ENCODE peak calls at places on chromosomes 5 and 9, in nine cellular contexts. F is right lobe of liver; Q is astrocyte; H is CD8-positive, alpha-beta T cell; Y is upper lobe of right lung; X is uterus; P is pancreas; W is suprapubic skin; D is CD8-positive, alpha-beta memory T cell. K is an unnamed sample. For H3K36me3, the result is how much of the 10 kb centered on the place peaks cover.

GRCh38 chr5:169395136-169395535 is 94.2 kb upstream of the SLIT3 start:
- DNase-seq in H (no peak), W (no peak), Q (no peak), Y (no peak), P (no peak), X (no peak), D (no peak), F (no peak), K (no peak)

GRCh38 chr5:73912755-73913365 is 286.9 kb downstream of the ARHGEF28 start:
- DNase-seq in Y (no peak), W (no peak), H (no peak), Q (peak), P (no peak), X (no peak), D (no peak), F (no peak), K (no peak)

GRCh38 chr5:1545126-1545797 is 21.5 kb upstream of the LPCAT1 start:
- DNase-seq in Q (no peak), P (no peak), Y (peak), F (no peak), X (peak), W (no peak), D (no peak), H (no peak), K (no peak)

GRCh38 chr9:87801013-87801412 is 75.1 kb downstream of the CTSL start:
- DNase-seq in Y (no peak), F (no peak), D (no peak), X (no peak), Q (no peak), W (no peak), H (no peak), P (no peak), K (no peak)

GRCh38 chr5:16271851-16272250 is 92.3 kb upstream of the MARCHF11 start:
- DNase-seq in H (no peak), F (no peak), W (no peak), Q (no peak), X (no peak), D (no peak), Y (no peak), P (no peak), K (no peak)

GRCh38 chr5:54616031-54616430 is 98.5 kb downstream of the SNX18 start:
- DNase-seq in Q (peak), F (peak), X (peak), P (peak), W (peak), Y (no peak), H (no peak), D (no peak), K (no peak)

GRCh38 chr9:114693248-114693895 is 11.4 kb upstream of the TEX48 start:
- DNase-seq in D (no peak), Q (no peak), W (no peak), X (no peak), H (no peak), F (no peak), P (no peak), Y (no peak), K (no peak)

GRCh38 chr5:149264432-149265069 is 7.1 kb upstream of the AFAP1L1 start:
- DNase-seq in D (peak), P (peak), X (no peak), Q (no peak), F (peak), Y (no peak), W (no peak), H (peak), K (no peak)

GRCh38 chr5:154086641-154087040 is 47.9 kb downstream of the MFAP3 start:
- DNase-seq in F (no peak), X (no peak), P (no peak), H (no peak), Q (no peak), D (no peak), W (no peak), Y (no peak), K (no peak)

GRCh38 chr9:107137495-107138202 is 145.4 kb upstream of the RAD23B start:
- DNase-seq in F (no peak), Y (no peak), H (no peak), W (no peak), Q (no peak), P (no peak), X (no peak), D (no peak), K (no peak)

GRCh38 chr5:84113246-84114118 is 271.2 kb downstream of the EDIL3 start:
- DNase-seq in W (no peak), X (no peak), H (no peak), P (no peak), F (no peak), D (no peak), Y (no peak), Q (peak), K (no peak)

GRCh38 chr5:163712011-163712410 is 206.6 kb downstream of the MAT2B start:
- DNase-seq in P (no peak), Q (no peak), F (no peak), H (no peak), X (no peak), W (no peak), Y (no peak), D (no peak), K (no peak)

GRCh38 chr5:10329808-10330481 is 22.2 kb upstream of the CMBL start:
- DNase-seq in P (peak), W (no peak), D (no peak), H (no peak), X (no peak), F (no peak), Y (no peak), Q (peak), K (no peak)

GRCh38 chr9:73896061-73896460 is 601.1 kb upstream of the RORB start:
- DNase-seq in Q (no peak), H (no peak), W (no peak), D (no peak), X (no peak), P (no peak), F (no peak), Y (no peak), K (no peak)

GRCh38 chr5:131217791-131218190 is 46.1 kb upstream of the CDC42SE2 start:
- DNase-seq in F (no peak), D (no peak), Q (no peak), W (no peak), X (no peak), Y (no peak), H (no peak), P (no peak), K (no peak)

GRCh38 chr5:157253547-157253946 is 12.4 kb upstream of the CYFIP2 start:
- DNase-seq in D (no peak), W (no peak), Q (peak), Y (no peak), P (no peak), F (no peak), X (peak), H (no peak), K (no peak)

GRCh38 chr9:89386206-89386605 is 67.9 kb downstream of the SECISBP2 start:
- DNase-seq in D (no peak), F (no peak), X (no peak), W (peak), H (no peak), Q (no peak), Y (no peak), P (no peak), K (no peak)

GRCh38 chr9:89384783-89385182 is 66.5 kb downstream of the SECISBP2 start:
- DNase-seq in W (no peak), F (no peak), Y (no peak), X (no peak), Q (no peak), D (no peak), H (no peak), P (no peak), K (no peak)

GRCh38 chr9:89383030-89383720 is 64.9 kb downstream of the SECISBP2 start:
- DNase-seq in W (no peak), P (no peak), H (no peak), Y (no peak), F (no peak), D (no peak), X (no peak), Q (no peak), K (no peak)

GRCh38 chr9:89382026-89382986 is 64.0 kb downstream of the SECISBP2 start:
- DNase-seq in Y (no peak), H (peak), Q (no peak), P (no peak), W (no peak), X (no peak), D (no peak), F (no peak), K (no peak)

GRCh38 chr9:89383721-89384300 is 65.5 kb downstream of the SECISBP2 start:
- DNase-seq in Y (no peak), D (no peak), W (no peak), F (no peak), X (no peak), H (peak), Q (no peak), P (no peak), K (no peak)
- H3K36me3 ChIP-seq in Y (under half), D (half or more), W (half or more), F (under half), X (under half), H (half or more), Q (under half), P (under half), K (under half)

DNA sequence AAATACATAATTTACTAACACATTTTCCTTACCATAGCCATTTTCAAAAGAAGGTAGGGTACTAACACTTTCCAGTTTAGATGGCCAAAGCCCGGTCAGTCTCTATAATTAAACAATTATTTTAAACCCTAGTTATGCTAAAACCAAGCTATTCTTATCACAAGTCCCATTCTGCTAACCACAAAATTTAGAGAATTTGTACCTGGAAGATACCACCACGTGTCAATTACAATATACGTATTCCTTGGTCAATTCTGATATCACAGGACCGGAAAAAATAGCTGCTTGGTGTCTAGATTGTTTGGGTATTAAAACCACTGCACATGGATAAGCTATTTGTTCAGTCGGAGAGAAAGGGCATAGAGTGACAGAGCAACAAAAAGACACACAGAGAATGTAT is 18.9 kb upstream of the SKP1 start:
- DNase-seq in X (no peak), Q (no peak), Y (no peak), P (no peak), F (no peak), D (no peak), W (no peak), H (no peak), K (no peak)
- H3K36me3 ChIP-seq in X (under half), Q (under half), Y (half or more), P (under half), F (under half), D (under half), W (under half), H (under half), K (under half)

GRCh38 chr9:130225586-130225985 is 40.0 kb upstream of the HMCN2 start:
- DNase-seq in P (no peak), D (no peak), Q (no peak), W (no peak), Y (no peak), H (no peak), F (no peak), X (no peak), K (no peak)
- H3K36me3 ChIP-seq in P (under half), D (under half), Q (under half), W (under half), Y (under half), H (under half), F (under half), X (under half), K (under half)

DNA sequence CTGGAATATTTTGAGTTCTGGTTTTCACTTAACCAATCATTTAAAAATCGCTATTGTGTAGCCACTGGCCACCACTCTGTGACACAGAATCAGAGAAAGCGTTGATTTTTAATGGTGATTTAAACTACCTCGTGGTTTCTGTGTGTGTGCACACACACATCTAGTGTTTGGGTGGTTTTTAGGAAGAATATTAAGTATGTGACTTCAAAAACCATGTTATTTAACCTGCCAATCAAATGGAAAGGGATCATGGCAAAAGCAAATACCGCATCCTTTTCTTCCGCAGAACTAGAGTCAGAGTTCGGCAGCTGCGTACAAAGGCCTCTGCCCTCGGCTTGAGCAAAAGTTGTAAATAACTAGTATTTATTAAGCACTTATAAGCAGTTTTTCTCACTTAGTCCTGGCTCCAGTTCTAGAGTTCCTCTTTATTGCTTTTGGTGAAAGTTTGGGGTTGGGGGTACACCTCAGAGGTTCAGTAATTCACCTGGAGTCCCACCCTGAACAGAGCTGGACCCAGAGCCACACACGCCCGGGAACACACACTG is 40.6 kb downstream of the HABP4 start:
- DNase-seq in P (no peak), H (no peak), D (no peak), X (no peak), Y (no peak), W (no peak), F (no peak), Q (no peak), K (no peak)
- H3K36me3 ChIP-seq in P (under half), H (under half), D (under half), X (under half), Y (under half), W (under half), F (under half), Q (under half), K (under half)

GRCh38 chr5:67183859-67184258 is 12.7 kb downstream of the CD180 start:
- DNase-seq in X (no peak), P (no peak), W (no peak), D (no peak), H (no peak), Q (no peak), F (no peak), Y (no peak), K (no peak)
- H3K36me3 ChIP-seq in X (under half), P (under half), W (under half), D (under half), H (under half), Q (under half), F (under half), Y (under half), K (under half)

DNA sequence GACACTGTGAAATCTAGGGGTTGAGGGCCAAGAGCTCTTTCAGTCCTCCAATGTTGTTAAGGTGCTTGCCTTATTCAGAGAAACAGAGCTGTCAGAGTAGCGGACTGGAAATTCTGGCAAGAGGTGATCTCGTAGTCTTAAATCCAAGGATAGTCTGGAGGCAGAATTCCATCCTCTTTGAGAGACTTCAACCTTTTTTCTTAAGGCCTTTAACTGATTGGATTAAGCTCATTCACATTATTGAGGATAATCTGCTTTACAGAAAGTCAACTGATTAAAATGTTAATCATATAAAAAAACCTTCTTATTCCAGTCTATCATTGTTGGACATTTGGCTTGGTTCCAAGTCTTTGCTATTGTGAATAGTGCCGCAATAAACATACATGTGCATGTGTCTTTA is 243.1 kb upstream of the COX7C start:
- DNase-seq in W (no peak), F (no peak), H (no peak), P (no peak), D (no peak), X (no peak), Y (no peak), Q (no peak), K (no peak)
- H3K36me3 ChIP-seq in W (under half), F (under half), H (under half), P (under half), D (under half), X (under half), Y (under half), Q (under half), K (under half)

GRCh38 chr5:179892255-179892654 is 15.4 kb downstream of the TBC1D9B start:
- DNase-seq in D (no peak), X (no peak), P (no peak), Q (no peak), H (no peak), W (no peak), Y (no peak), F (no peak), K (no peak)

GRCh38 chr5:179890751-179891682 is 16.7 kb downstream of the TBC1D9B start:
- DNase-seq in W (no peak), X (no peak), Y (no peak), P (no peak), F (no peak), D (no peak), Q (no peak), H (no peak), K (no peak)

GRCh38 chr5:179893076-179893957 is 14.4 kb downstream of the TBC1D9B start:
- DNase-seq in Y (no peak), Q (no peak), F (no peak), X (no peak), H (no peak), D (no peak), W (no peak), P (no peak), K (no peak)

GRCh38 chr5:179895861-179896260 is 11.8 kb downstream of the TBC1D9B start:
- DNase-seq in Q (no peak), W (no peak), F (no peak), H (no peak), X (no peak), Y (no peak), P (no peak), D (no peak), K (no peak)

GRCh38 chr5:179893958-179894895 is 13.5 kb downstream of the TBC1D9B start:
- DNase-seq in X (no peak), W (no peak), D (no peak), Y (no peak), P (no peak), F (no peak), H (no peak), Q (no peak), K (no peak)
- H3K36me3 ChIP-seq in X (under half), W (half or more), D (under half), Y (half or more), P (half or more), F (under half), H (under half), Q (under half), K (under half)

GRCh38 chr9:113164536-113165300 is 13.9 kb downstream of the SLC31A2 start:
- DNase-seq in H (no peak), Y (no peak), X (peak), W (no peak), Q (peak), D (no peak), F (no peak), P (no peak), K (no peak)

GRCh38 chr9:113173341-113173740 is 22.5 kb downstream of the SLC31A2 start:
- DNase-seq in F (no peak), X (no peak), D (no peak), Q (no peak), Y (no peak), H (no peak), W (no peak), P (no peak), K (no peak)

GRCh38 chr9:113166039-113166438 is 15.2 kb downstream of the SLC31A2 start:
- DNase-seq in Y (no peak), D (no peak), P (no peak), X (no peak), W (no peak), F (no peak), H (no peak), Q (no peak), K (no peak)

DNA sequence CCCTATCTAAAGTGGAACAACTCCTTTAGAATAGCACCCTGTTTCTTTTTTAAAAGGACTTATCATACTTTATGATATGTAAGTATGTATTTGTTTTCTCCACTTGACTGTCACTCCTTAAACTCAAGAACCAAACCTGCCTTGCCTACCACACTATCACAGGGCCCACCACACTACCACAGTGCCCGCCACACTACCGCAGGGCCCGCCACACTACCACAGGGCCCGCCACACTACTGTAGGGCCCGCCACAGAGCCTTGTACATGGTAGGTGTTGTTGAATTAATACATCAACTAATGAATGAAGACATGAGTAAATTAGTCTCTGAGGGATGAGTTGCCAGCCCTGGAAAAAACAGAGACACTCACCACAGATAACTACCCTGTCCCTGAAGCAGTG is 18.0 kb downstream of the SLC31A2 start:
- DNase-seq in X (no peak), H (no peak), P (no peak), D (no peak), F (no peak), Q (no peak), Y (no peak), W (no peak), K (no peak)
- H3K36me3 ChIP-seq in X (under half), H (half or more), P (half or more), D (half or more), F (under half), Q (half or more), Y (half or more), W (half or more), K (under half)

DNA sequence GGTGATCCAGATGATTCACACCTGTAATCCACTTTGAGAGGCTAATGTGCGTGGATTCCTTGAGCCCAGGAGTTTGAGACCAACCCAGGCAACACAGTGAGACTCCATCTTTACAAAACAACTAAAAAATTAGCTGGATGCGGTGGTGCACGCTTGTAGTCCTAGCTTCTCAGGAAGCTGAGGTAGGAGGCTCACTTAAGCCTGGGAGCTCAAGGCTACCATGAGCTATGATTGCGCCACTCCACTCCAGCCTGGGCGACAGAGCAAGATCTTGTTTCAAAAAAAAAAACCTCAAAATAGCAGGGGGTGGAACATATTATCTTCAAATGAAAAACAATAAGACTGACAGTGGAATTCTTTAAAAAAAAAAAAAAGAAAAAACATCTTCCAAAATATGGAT is 59.0 kb downstream of the PCDHGC5 start:
- DNase-seq in Q (no peak), X (no peak), F (no peak), P (no peak), H (no peak), D (no peak), Y (no peak), W (no peak), K (no peak)
- H3K36me3 ChIP-seq in Q (under half), X (under half), F (under half), P (under half), H (under half), D (under half), Y (under half), W (under half), K (under half)